ENCODE peak calls at places on chromosomes 11 and 22, in nine cellular contexts. E is OCI-LY7; H is thoracic aorta; Z is fibroblast of lung; Q is body of pancreas; U is CD8-positive, alpha-beta T cell; M is IMR-90; S is colonic mucosa; I is left ventricle myocardium inferior. J is an unnamed sample. For H3K4me1, the result is how much of the 10 kb centered on the place peaks cover.

GRCh38 chr11:12769834-12770345 is 95.7 kb downstream of the TEAD1 start:
- DNase-seq in M (peak), Q (no peak), I (no peak), H (no peak), Z (peak), E (no peak), U (no peak), S (no peak), J (no peak)

GRCh38 chr11:110921742-110922200 is 209.5 kb upstream of the ARHGAP20 start:
- DNase-seq in U (no peak), Q (peak), H (no peak), S (no peak), Z (peak), E (no peak), I (no peak), M (peak), J (no peak)

GRCh38 chr11:133503776-133504175 is 28.5 kb downstream of the OPCML start:
- DNase-seq in Q (no peak), H (no peak), Z (no peak), U (no peak), M (no peak), S (no peak), E (no peak), I (no peak), J (no peak)

GRCh38 chr11:94417386-94417987 is 16.3 kb upstream of the GPR83 start:
- DNase-seq in Q (no peak), E (peak), I (no peak), U (no peak), S (no peak), H (no peak), Z (peak), M (peak), J (peak)

GRCh38 chr11:12160680-12161079 is 50.3 kb downstream of the MICAL2 start:
- DNase-seq in U (no peak), Q (no peak), I (no peak), Z (no peak), M (peak), S (no peak), E (no peak), H (no peak), J (no peak)

GRCh38 chr11:130514316-130514715 is 65.9 kb downstream of the ADAMTS15 start:
- DNase-seq in S (no peak), U (no peak), Q (no peak), Z (peak), E (no peak), H (no peak), I (no peak), M (peak), J (no peak)

GRCh38 chr11:47589504-47590025 is 3.1 kb downstream of the FAM180B start:
- DNase-seq in E (no peak), Q (no peak), S (no peak), U (no peak), I (no peak), M (no peak), H (no peak), Z (no peak), J (no peak)

GRCh38 chr11:16186680-16187079 is 169.7 kb downstream of the SOX6 start:
- DNase-seq in Q (peak), U (no peak), Z (no peak), S (no peak), E (no peak), I (no peak), H (no peak), M (no peak), J (no peak)

GRCh38 chr11:47498149-47498548 is 49.2 kb upstream of the RAPSN start:
- DNase-seq in S (no peak), Z (no peak), H (no peak), M (no peak), I (no peak), E (no peak), U (no peak), Q (no peak), J (no peak)

GRCh38 chr11:34614334-34615113 is 6.4 kb upstream of the EHF start:
- DNase-seq in H (no peak), M (peak), I (no peak), Z (peak), Q (no peak), E (no peak), U (no peak), S (peak), J (no peak)

GRCh38 chr11:36041988-36042606 is 98.2 kb downstream of the LDLRAD3 start:
- DNase-seq in U (no peak), E (no peak), H (no peak), S (no peak), Q (no peak), Z (no peak), M (no peak), I (no peak), J (peak)

GRCh38 chr11:32487270-32487669 is 51.9 kb upstream of the WT1 start:
- DNase-seq in H (no peak), I (no peak), Z (no peak), Q (no peak), U (no peak), M (no peak), S (no peak), E (no peak), J (peak)
- TF ChIP-seq CTCF in H (no peak), I (peak), Z (no peak), Q (no peak), U (no peak), M (no peak), S (no peak), E (no peak), J (peak)

DNA sequence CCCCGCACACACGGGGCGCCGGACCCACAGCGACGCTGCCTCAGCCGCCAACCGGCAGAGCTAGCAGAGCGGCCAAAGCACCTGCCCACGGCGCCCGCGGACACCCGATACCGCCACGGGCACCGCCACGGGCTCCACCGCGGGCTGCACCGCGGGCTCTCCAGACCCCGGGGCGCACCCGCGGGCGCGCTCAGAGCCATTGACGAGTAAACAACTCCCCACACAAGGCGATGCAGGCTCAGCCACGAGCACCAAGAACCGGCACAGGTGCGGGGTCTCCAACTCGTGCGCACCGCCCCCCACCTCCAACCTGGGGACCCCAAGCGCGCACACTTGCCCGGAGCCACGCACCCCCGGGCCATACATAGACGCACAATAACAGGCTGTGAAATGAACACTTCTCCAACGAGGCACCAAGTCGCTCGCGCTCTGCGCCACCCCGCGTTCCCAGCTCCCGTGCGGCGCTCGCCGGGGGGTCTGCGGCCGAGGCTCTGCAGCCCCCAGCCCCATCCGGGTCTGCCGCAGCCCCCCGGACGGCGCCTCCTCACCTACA is 1.9 kb downstream of the IFITM10 start:
- DNase-seq in H (no peak), I (no peak), U (no peak), M (no peak), Z (no peak), Q (no peak), E (no peak), S (no peak), J (no peak)
- H3K4me3 ChIP-seq in H (peak), I (peak), U (no peak), M (no peak), Z (no peak), Q (no peak), E (no peak), S (no peak), J (peak)

GRCh38 chr22:24503137-24503850 is 8.2 kb downstream of the UPB1 start:
- DNase-seq in S (peak), M (peak), I (peak), Q (peak), Z (peak), U (peak), E (peak), H (no peak), J (peak)

GRCh38 chr22:24502540-24502939 is 7.4 kb downstream of the UPB1 start:
- DNase-seq in I (no peak), E (no peak), M (no peak), H (no peak), U (no peak), Q (no peak), S (no peak), Z (no peak), J (no peak)

GRCh38 chr22:24505337-24505736 is 10.2 kb downstream of the UPB1 start:
- DNase-seq in M (no peak), S (no peak), U (no peak), Z (no peak), E (no peak), H (no peak), I (no peak), Q (no peak), J (peak)

GRCh38 chr22:24501366-24502005 is 6.4 kb downstream of the UPB1 start:
- DNase-seq in E (no peak), U (no peak), Q (no peak), I (no peak), Z (no peak), M (no peak), S (no peak), H (no peak), J (peak)

DNA sequence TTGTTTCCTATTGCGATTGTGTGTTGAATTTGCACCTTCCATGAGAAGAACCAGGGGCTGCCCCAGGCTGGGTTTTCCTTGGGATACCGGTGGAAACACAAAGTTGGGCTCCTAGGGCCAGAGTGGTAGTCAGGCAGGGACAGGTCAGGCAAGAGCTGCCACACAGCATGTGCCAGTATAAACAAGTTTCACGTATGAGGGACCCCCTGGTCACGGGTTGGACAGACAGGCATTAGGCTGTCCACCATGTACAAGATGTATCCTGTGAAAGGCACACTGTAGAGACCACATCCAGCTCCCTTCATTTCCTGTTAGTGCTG is 8.7 kb downstream of the UPB1 start:
- DNase-seq in U (no peak), Q (no peak), M (no peak), H (no peak), E (no peak), I (no peak), S (no peak), Z (no peak), J (peak)
- H3K4me1 ChIP-seq in U (under half), Q (under half), M (under half), H (under half), E (under half), I (under half), S (under half), Z (under half), J (half or more)

GRCh38 chr11:5509803-5510202 is at the start of gene UBQLN3:
- DNase-seq in H (no peak), Q (no peak), U (no peak), I (no peak), M (no peak), E (no peak), Z (no peak), S (no peak), J (no peak)
- TF ChIP-seq CTCF in H (no peak), Q (no peak), U (no peak), I (no peak), M (no peak), E (no peak), Z (no peak), S (no peak), J (no peak)